ENCODE peak calls at places on chromosomes 3 and 15, in five cellular contexts. N is activated T-cell treated with anti-CD3 and anti-CD28 coated beads for 48 hours; H is amygdala; V is neuronal stem cell; M is stimulated activated CD8-positive, alpha-beta memory T cell treated with anti-CD3 and anti-CD28 coated beads, Interleukin-2, amount 100 ng/mL, for 48 hours. J is an unnamed sample.

GRCh38 chr3:57512174-57512573 is 32.0 kb downstream of the DNAH12 start:
- DNase-seq in N (no peak), H (no peak), V (no peak), M (no peak), J (no peak)

GRCh38 chr3:191997579-191998268 is 536.8 kb downstream of the PYDC2 start:
- DNase-seq in N (no peak), H (no peak), V (peak), M (no peak), J (no peak)

GRCh38 chr15:55917881-55918296 is 75.5 kb downstream of the NEDD4 start:
- DNase-seq in N (no peak), H (no peak), V (no peak), M (no peak), J (no peak)

GRCh38 chr3:66582721-66583141 is 81.9 kb upstream of the LRIG1 start:
- DNase-seq in N (peak), H (no peak), V (no peak), M (peak), J (peak)

GRCh38 chr3:33331414-33331813 is 54.2 kb downstream of the FBXL2 start:
- DNase-seq in N (no peak), H (no peak), V (no peak), M (no peak), J (no peak)

GRCh38 chr3:50572158-50572557 is 2.8 kb downstream of the HEMK1 start:
- DNase-seq in N (peak), H (peak), V (peak), M (no peak), J (peak)

GRCh38 chr3:120773932-120774331 is 31.4 kb downstream of the GTF2E1 start:
- DNase-seq in N (no peak), H (no peak), V (no peak), M (no peak), J (no peak)

GRCh38 chr3:110413807-110414748 is 657.5 kb upstream of the NECTIN3 start:
- DNase-seq in N (no peak), H (no peak), V (no peak), M (no peak), J (no peak)

GRCh38 chr3:112958749-112959560 is 15.9 kb downstream of the CD200R1 start:
- DNase-seq in N (no peak), H (no peak), V (no peak), M (no peak), J (no peak)

GRCh38 chr15:73633991-73634495 is 854 bp upstream of the NPTN start:
- DNase-seq in N (no peak), H (no peak), V (no peak), M (no peak), J (no peak)

GRCh38 chr3:46892285-46893145 is 15.0 kb downstream of the PTH1R start:
- DNase-seq in N (no peak), H (peak), V (peak), M (no peak), J (no peak)

GRCh38 chr3:27449530-27450150 is 34.5 kb downstream of the SLC4A7 start:
- DNase-seq in N (no peak), H (no peak), V (no peak), M (no peak), J (no peak)

GRCh38 chr3:15206662-15207576 is 873 bp downstream of the CAPN7 start:
- DNase-seq in N (no peak), H (no peak), V (peak), M (no peak), J (no peak)

GRCh38 chr3:178479860-178480259 is 56.4 kb upstream of the KCNMB2 start:
- DNase-seq in N (no peak), H (no peak), V (no peak), M (no peak), J (no peak)

GRCh38 chr3:190330936-190331734 is 8.9 kb upstream of the CLDN1 start:
- DNase-seq in N (no peak), H (no peak), V (no peak), M (no peak), J (no peak)

GRCh38 chr15:82697735-82698407 is 11.8 kb downstream of the AP3B2 start:
- DNase-seq in N (no peak), H (no peak), V (no peak), M (no peak), J (no peak)

GRCh38 chr3:160245261-160245800 is 20.1 kb downstream of the C3orf80 start:
- DNase-seq in N (no peak), H (no peak), V (no peak), M (no peak), J (no peak)